ENCODE peak calls at places on chromosomes 5 and 9, in four cellular contexts. D is amniotic stem cell; E is stimulated activated CD4-positive, alpha-beta T cell treated with anti-CD3 and anti-CD28 coated beads, Interleukin-15, amount 100 ng/mL, for 1 hour; H is GM23338. I is an unnamed sample.

GRCh38 chr5:773517-774264 is 10.8 kb downstream of the ZDHHC11B start:
- DNase-seq in D (no peak), E (no peak), H (no peak), I (no peak)

GRCh38 chr5:136199408-136199807 is 6.4 kb upstream of the SMIM32 start:
- DNase-seq in D (no peak), E (no peak), H (peak; percentile 12), I (no peak)

GRCh38 chr9:129340427-129341196 is 162.6 kb upstream of the IER5L start:
- DNase-seq in D (no peak), E (no peak), H (peak; percentile 58), I (no peak)

GRCh38 chr9:132756214-132756799 is 86.0 kb downstream of the GTF3C4 start:
- DNase-seq in D (no peak), E (no peak), H (no peak), I (no peak)

GRCh38 chr9:98972641-98973545 is 29.2 kb downstream of the COL15A1 start:
- DNase-seq in D (no peak), E (no peak), H (no peak), I (no peak)

GRCh38 chr5:86688414-86688813 is 70.7 kb downstream of the COX7C start:
- DNase-seq in D (no peak), E (no peak), H (no peak), I (no peak)

GRCh38 chr5:123438244-123438643 is 15.0 kb upstream of the CEP120 start:
- DNase-seq in D (no peak), E (no peak), H (no peak), I (no peak)

GRCh38 chr9:84970432-84970831 is 300.9 kb downstream of the NTRK2 start:
- DNase-seq in D (no peak), E (no peak), H (no peak), I (no peak)

I was measured in activated CD8-positive, alpha-beta memory T cell treated with anti-CD3 and anti-CD28 coated beads for 4 hours.